ENCODE peak calls at places on chromosomes 7 and 10, in six cellular contexts. One of them, this sample, is unnamed. For H3K27me3, the result is how much of the 10 kb centered on the place peaks cover.

GRCh38 chr7:46695045-46695708 is 774.1 kb upstream of the IGFBP3 start:
- DNase-seq in GM12878: no peak
- DNase-seq in H1: no peak
- DNase-seq in K562: no peak
- DNase-seq in SK-N-SH: no peak
- DNase-seq in IMR-90: no peak
- DNase-seq in this sample: peak

GRCh38 chr10:13769926-13770325 is 183.2 kb downstream of the PRPF18 start:
- DNase-seq in K562: no peak
- DNase-seq in GM12878: no peak
- DNase-seq in H1: no peak
- DNase-seq in SK-N-SH: no peak
- DNase-seq in IMR-90: peak
- DNase-seq in this sample: no peak

GRCh38 chr10:49620841-49621378 is 7.1 kb downstream of the CHAT start:
- DNase-seq in GM12878: no peak
- DNase-seq in H1: no peak
- DNase-seq in K562: no peak
- DNase-seq in SK-N-SH: no peak
- DNase-seq in IMR-90: no peak
- DNase-seq in this sample: no peak

GRCh38 chr10:62766383-62766782 is 38.1 kb upstream of the ADO start:
- DNase-seq in K562: no peak
- DNase-seq in GM12878: no peak
- DNase-seq in IMR-90: no peak
- DNase-seq in SK-N-SH: no peak
- DNase-seq in H1: no peak
- DNase-seq in this sample: no peak

GRCh38 chr7:99362801-99363200 is 11.7 kb upstream of the ARPC1B start:
- DNase-seq in GM12878: no peak
- DNase-seq in IMR-90: peak
- DNase-seq in SK-N-SH: no peak
- DNase-seq in K562: peak
- DNase-seq in H1: no peak
- DNase-seq in this sample: no peak

GRCh38 chr7:139231513-139232376 is 708 bp downstream of the UBN2 start:
- DNase-seq in SK-N-SH: peak
- DNase-seq in H1: peak
- DNase-seq in K562: peak
- DNase-seq in IMR-90: peak
- DNase-seq in GM12878: no peak
- DNase-seq in this sample: peak

GRCh38 chr10:1035201-1035600 is 9.5 kb upstream of the IDI2 start:
- DNase-seq in H1: no peak
- DNase-seq in SK-N-SH: no peak
- DNase-seq in IMR-90: no peak
- DNase-seq in GM12878: no peak
- DNase-seq in K562: no peak
- DNase-seq in this sample: no peak

GRCh38 chr7:139797607-139798006 is 19.8 kb upstream of the HIPK2 start:
- DNase-seq in K562: no peak
- DNase-seq in IMR-90: peak
- DNase-seq in GM12878: no peak
- DNase-seq in SK-N-SH: no peak
- DNase-seq in H1: no peak
- DNase-seq in this sample: no peak

GRCh38 chr7:100171087-100171681 is 2.8 kb upstream of the GAL3ST4 start:
- DNase-seq in SK-N-SH: no peak
- DNase-seq in K562: no peak
- DNase-seq in IMR-90: no peak
- DNase-seq in H1: peak
- DNase-seq in GM12878: no peak
- DNase-seq in this sample: no peak

GRCh38 chr10:1169981-1170866 is 114.0 kb downstream of the WDR37 start:
- DNase-seq in K562: no peak
- DNase-seq in IMR-90: no peak
- DNase-seq in SK-N-SH: no peak
- DNase-seq in GM12878: no peak
- DNase-seq in H1: no peak
- DNase-seq in this sample: no peak

GRCh38 chr10:133455196-133455595 is 1.5 kb downstream of the SCART1 start:
- DNase-seq in GM12878: no peak
- DNase-seq in SK-N-SH: no peak
- DNase-seq in H1: no peak
- DNase-seq in IMR-90: no peak
- DNase-seq in K562: no peak
- DNase-seq in this sample: no peak

GRCh38 chr7:4683884-4684565 is 1.9 kb downstream of the FOXK1 start:
- DNase-seq in H1: no peak
- DNase-seq in GM12878: peak
- DNase-seq in K562: peak
- DNase-seq in IMR-90: peak
- DNase-seq in SK-N-SH: peak
- DNase-seq in this sample: peak

GRCh38 chr7:150856303-150857275 is 4.3 kb downstream of the AOC1 start:
- DNase-seq in GM12878: no peak
- DNase-seq in K562: no peak
- DNase-seq in H1: peak
- DNase-seq in IMR-90: no peak
- DNase-seq in SK-N-SH: no peak
- DNase-seq in this sample: no peak

GRCh38 chr7:134462337-134462925 is 3.5 kb upstream of the AKR1B1 start:
- DNase-seq in IMR-90: peak
- DNase-seq in SK-N-SH: no peak
- DNase-seq in K562: no peak
- DNase-seq in H1: no peak
- DNase-seq in GM12878: no peak
- DNase-seq in this sample: peak

GRCh38 chr10:7421519-7421918 is 10.7 kb upstream of the SFMBT2 start:
- DNase-seq in IMR-90: no peak
- DNase-seq in K562: no peak
- DNase-seq in SK-N-SH: no peak
- DNase-seq in GM12878: no peak
- DNase-seq in H1: no peak
- DNase-seq in this sample: no peak

GRCh38 chr10:11881477-11882417 is 58.6 kb downstream of the PROSER2 start:
- DNase-seq in K562: peak
- DNase-seq in IMR-90: peak
- DNase-seq in H1: peak
- DNase-seq in GM12878: no peak
- DNase-seq in SK-N-SH: no peak
- DNase-seq in this sample: peak

GRCh38 chr10:73744690-73744994 is 470 bp downstream of the SEC24C start:
- DNase-seq in K562: peak
- DNase-seq in GM12878: no peak
- DNase-seq in SK-N-SH: peak
- DNase-seq in H1: no peak
- DNase-seq in IMR-90: peak
- DNase-seq in this sample: peak

GRCh38 chr10:59865101-59865500 is 41.3 kb downstream of the CCDC6 start:
- DNase-seq in K562: peak
- DNase-seq in SK-N-SH: no peak
- DNase-seq in GM12878: no peak
- DNase-seq in H1: no peak
- DNase-seq in IMR-90: peak
- DNase-seq in this sample: peak

GRCh38 chr10:44967596-44967995 is 8.0 kb downstream of the RASSF4 start:
- DNase-seq in IMR-90: no peak
- DNase-seq in H1: no peak
- DNase-seq in SK-N-SH: no peak
- DNase-seq in K562: no peak
- DNase-seq in GM12878: no peak
- DNase-seq in this sample: no peak

GRCh38 chr7:79820387-79820786 is 314.2 kb upstream of the GNAI1 start:
- DNase-seq in SK-N-SH: peak
- DNase-seq in IMR-90: peak
- DNase-seq in GM12878: no peak
- DNase-seq in H1: no peak
- DNase-seq in K562: no peak
- DNase-seq in this sample: no peak

GRCh38 chr10:79129361-79129997 is 60.7 kb downstream of the ZMIZ1 start:
- DNase-seq in K562: peak
- DNase-seq in H1: peak
- DNase-seq in SK-N-SH: peak
- DNase-seq in GM12878: no peak
- DNase-seq in IMR-90: peak
- DNase-seq in this sample: peak

GRCh38 chr10:97667462-97667861 is 19.6 kb downstream of the AVPI1 start:
- DNase-seq in IMR-90: no peak
- DNase-seq in K562: no peak
- DNase-seq in SK-N-SH: no peak
- DNase-seq in GM12878: no peak
- DNase-seq in H1: no peak
- DNase-seq in this sample: no peak

GRCh38 chr10:18577823-18578685 is 73.3 kb downstream of the NSUN6 start:
- DNase-seq in SK-N-SH: no peak
- DNase-seq in GM12878: no peak
- DNase-seq in H1: no peak
- DNase-seq in IMR-90: no peak
- DNase-seq in K562: no peak
- DNase-seq in this sample: no peak

GRCh38 chr7:121373177-121373576 is 22.9 kb downstream of the FAM3C start:
- DNase-seq in IMR-90: no peak
- DNase-seq in H1: no peak
- DNase-seq in K562: no peak
- DNase-seq in SK-N-SH: no peak
- DNase-seq in GM12878: no peak
- DNase-seq in this sample: no peak

GRCh38 chr10:127142141-127142540 is 54.2 kb downstream of the INSYN2A start:
- DNase-seq in H1: no peak
- DNase-seq in GM12878: no peak
- DNase-seq in SK-N-SH: no peak
- DNase-seq in K562: no peak
- DNase-seq in IMR-90: no peak
- DNase-seq in this sample: no peak
- TF ChIP-seq RFX5 in H1: no peak
- TF ChIP-seq RFX5 in GM12878: no peak
- TF ChIP-seq RFX5 in SK-N-SH: no peak
- TF ChIP-seq RFX5 in K562: no peak
- TF ChIP-seq RFX5 in IMR-90: no peak
- TF ChIP-seq RFX5 in this sample: no peak

GRCh38 chr10:100647928-100648327 is 97.5 kb upstream of the PAX2 start:
- DNase-seq in IMR-90: no peak
- DNase-seq in H1: no peak
- DNase-seq in GM12878: no peak
- DNase-seq in SK-N-SH: no peak
- DNase-seq in K562: no peak
- DNase-seq in this sample: peak

GRCh38 chr10:100645609-100646008 is 99.8 kb upstream of the PAX2 start:
- DNase-seq in K562: no peak
- DNase-seq in H1: no peak
- DNase-seq in SK-N-SH: no peak
- DNase-seq in GM12878: no peak
- DNase-seq in IMR-90: no peak
- DNase-seq in this sample: no peak

GRCh38 chr10:100642295-100642994 is 102.9 kb upstream of the PAX2 start:
- DNase-seq in SK-N-SH: no peak
- DNase-seq in H1: no peak
- DNase-seq in GM12878: no peak
- DNase-seq in K562: no peak
- DNase-seq in IMR-90: no peak
- DNase-seq in this sample: no peak

GRCh38 chr10:100646033-100646432 is 99.3 kb upstream of the PAX2 start:
- DNase-seq in H1: no peak
- DNase-seq in K562: no peak
- DNase-seq in IMR-90: no peak
- DNase-seq in SK-N-SH: no peak
- DNase-seq in GM12878: no peak
- DNase-seq in this sample: no peak

GRCh38 chr10:100645111-100645510 is 100.3 kb upstream of the PAX2 start:
- DNase-seq in H1: no peak
- DNase-seq in SK-N-SH: no peak
- DNase-seq in K562: no peak
- DNase-seq in IMR-90: no peak
- DNase-seq in GM12878: no peak
- DNase-seq in this sample: no peak
- H3K27me3 ChIP-seq in H1: under half
- H3K27me3 ChIP-seq in SK-N-SH: under half
- H3K27me3 ChIP-seq in K562: under half
- H3K27me3 ChIP-seq in IMR-90: under half
- H3K27me3 ChIP-seq in GM12878: under half
- H3K27me3 ChIP-seq in this sample: under half

GRCh38 chr10:48494073-48494472 is 110.8 kb downstream of the ARHGAP22 start:
- DNase-seq in K562: no peak
- DNase-seq in SK-N-SH: no peak
- DNase-seq in GM12878: no peak
- DNase-seq in H1: peak
- DNase-seq in IMR-90: no peak
- DNase-seq in this sample: no peak
- TF ChIP-seq RFX5 in K562: no peak
- TF ChIP-seq RFX5 in SK-N-SH: no peak
- TF ChIP-seq RFX5 in GM12878: no peak
- TF ChIP-seq RFX5 in H1: no peak
- TF ChIP-seq RFX5 in IMR-90: no peak
- TF ChIP-seq RFX5 in this sample: no peak

GRCh38 chr7:55235115-55235514 is 130.0 kb upstream of the LANCL2 start:
- DNase-seq in IMR-90: no peak
- DNase-seq in SK-N-SH: no peak
- DNase-seq in H1: no peak
- DNase-seq in GM12878: no peak
- DNase-seq in K562: no peak
- DNase-seq in this sample: no peak

GRCh38 chr7:55230014-55230413 is 135.1 kb upstream of the LANCL2 start:
- DNase-seq in K562: no peak
- DNase-seq in H1: no peak
- DNase-seq in GM12878: no peak
- DNase-seq in SK-N-SH: no peak
- DNase-seq in IMR-90: no peak
- DNase-seq in this sample: no peak

GRCh38 chr7:55234408-55234807 is 130.7 kb upstream of the LANCL2 start:
- DNase-seq in IMR-90: no peak
- DNase-seq in GM12878: no peak
- DNase-seq in H1: no peak
- DNase-seq in K562: no peak
- DNase-seq in SK-N-SH: no peak
- DNase-seq in this sample: no peak

GRCh38 chr7:55233001-55233400 is 132.1 kb upstream of the LANCL2 start:
- DNase-seq in SK-N-SH: no peak
- DNase-seq in K562: no peak
- DNase-seq in H1: no peak
- DNase-seq in IMR-90: no peak
- DNase-seq in GM12878: no peak
- DNase-seq in this sample: no peak

DNA sequence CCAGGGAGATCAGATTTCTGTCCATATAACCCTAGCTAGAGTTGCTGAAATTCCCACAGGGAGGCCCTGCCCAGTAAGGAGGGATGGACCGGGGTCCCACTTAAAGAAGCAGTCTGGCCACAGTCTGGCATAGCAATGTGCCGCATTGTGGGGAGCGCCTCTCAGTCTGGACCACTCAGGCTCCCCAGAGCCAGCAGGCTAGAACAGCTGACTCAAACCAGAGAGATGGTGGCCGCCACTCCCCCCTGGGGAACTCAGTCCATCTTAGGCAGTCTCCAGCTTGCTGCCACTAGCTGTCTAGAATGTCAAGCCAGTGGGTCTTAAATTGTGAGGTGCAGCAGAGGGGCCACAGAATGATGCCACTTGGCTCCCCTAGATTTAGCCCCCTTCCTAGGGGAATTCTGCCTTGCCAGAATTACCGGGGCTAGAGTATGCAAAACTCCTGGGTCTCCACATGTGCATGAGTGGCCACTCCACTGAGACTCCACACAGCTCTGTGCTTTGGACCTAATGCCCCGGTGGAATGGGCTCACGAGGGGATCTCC is 133.3 kb upstream of the LANCL2 start:
- DNase-seq in GM12878: no peak
- DNase-seq in SK-N-SH: no peak
- DNase-seq in IMR-90: no peak
- DNase-seq in H1: no peak
- DNase-seq in K562: no peak
- DNase-seq in this sample: no peak
- H3K27me3 ChIP-seq in GM12878: under half
- H3K27me3 ChIP-seq in SK-N-SH: under half
- H3K27me3 ChIP-seq in IMR-90: under half
- H3K27me3 ChIP-seq in H1: under half
- H3K27me3 ChIP-seq in K562: under half
- H3K27me3 ChIP-seq in this sample: under half

This sample was measured in HepG2.